ENCODE peak calls at places on chromosomes 13 and 19, in seven cellular contexts. P is HFF-Myc, I is omental fat pad, J is mammary epithelial cell, C is Caco-2, O is cardiac muscle cell, R is RWPE2. Z is an unnamed sample.

GRCh38 chr13:106063591-106064308 is 471.7 kb downstream of the EFNB2 start:
- DNase-seq in R (no peak), J (peak), O (peak), P (no peak), I (no peak), C (no peak), Z (no peak)

GRCh38 chr13:24203726-24204295 is 43.3 kb downstream of the SPATA13 start:
- DNase-seq in R (no peak), O (no peak), P (no peak), C (no peak), J (no peak), I (no peak), Z (no peak)

GRCh38 chr19:17834350-17835181 is 13.2 kb downstream of the JAK3 start:
- DNase-seq in P (no peak), O (no peak), C (no peak), R (no peak), J (no peak), I (no peak), Z (no peak)

GRCh38 chr13:38636106-38636505 is 50.8 kb upstream of the FREM2 start:
- DNase-seq in O (no peak), C (no peak), I (no peak), R (no peak), J (no peak), P (no peak), Z (no peak)

GRCh38 chr19:9941236-9941635 is 4.9 kb upstream of the OLFM2 start:
- DNase-seq in J (no peak), P (no peak), R (no peak), O (no peak), C (no peak), I (no peak), Z (no peak)

GRCh38 chr13:112892759-112893569 is 76.0 kb upstream of the MCF2L start:
- DNase-seq in J (no peak), P (no peak), O (no peak), C (peak), I (no peak), R (peak), Z (peak)

GRCh38 chr13:62176051-62176450 is 760.4 kb upstream of the PCDH20 start:
- DNase-seq in R (no peak), J (no peak), O (no peak), P (no peak), C (no peak), I (no peak), Z (no peak)

GRCh38 chr13:97030705-97031452 is 36.6 kb upstream of the OXGR1 start:
- DNase-seq in J (peak), C (no peak), R (no peak), P (no peak), O (peak), I (no peak), Z (no peak)

GRCh38 chr13:93116809-93117208 is 109.8 kb upstream of the GPC6 start:
- DNase-seq in P (no peak), I (no peak), J (no peak), O (no peak), R (no peak), C (no peak), Z (no peak)

GRCh38 chr19:35260694-35261304 is 8.0 kb upstream of the USF2 start:
- DNase-seq in P (no peak), I (no peak), C (peak), R (no peak), J (no peak), O (no peak), Z (peak)

GRCh38 chr19:41887711-41888382 is 4.9 kb downstream of the ARHGEF1 start:
- DNase-seq in I (no peak), J (peak), P (no peak), O (peak), C (peak), R (peak), Z (peak)

GRCh38 chr13:112968380-112968909 is 569 bp upstream of the MCF2L start:
- DNase-seq in J (no peak), C (peak), P (no peak), R (peak), O (no peak), I (no peak), Z (peak)

GRCh38 chr13:110000534-110001345 is 214.4 kb upstream of the IRS2 start:
- DNase-seq in I (no peak), J (no peak), C (no peak), O (no peak), P (no peak), R (no peak), Z (no peak)

GRCh38 chr13:34070006-34070405 is 252.1 kb downstream of the RFC3 start:
- DNase-seq in C (no peak), R (no peak), I (no peak), P (no peak), O (peak), J (peak), Z (no peak)

GRCh38 chr19:46198756-46199155 is 30.8 kb upstream of the IGFL1 start:
- DNase-seq in O (no peak), P (no peak), J (peak), I (no peak), R (no peak), C (no peak), Z (no peak)

GRCh38 chr13:70568571-70568970 is 460.3 kb upstream of the KLHL1 start:
- DNase-seq in J (peak), R (no peak), I (no peak), C (no peak), P (no peak), O (peak), Z (no peak)

GRCh38 chr13:106997696-106998095 is 429.8 kb upstream of the ARGLU1 start:
- DNase-seq in P (no peak), I (no peak), O (no peak), J (no peak), C (peak), R (no peak), Z (no peak)

GRCh38 chr13:28492527-28493367 is 2.2 kb downstream of the FLT1 start:
- DNase-seq in J (no peak), O (no peak), C (no peak), P (peak), R (no peak), I (no peak), Z (no peak)

GRCh38 chr19:1851581-1852293 is 3.5 kb upstream of the REXO1 start:
- DNase-seq in C (no peak), R (no peak), P (no peak), I (no peak), J (no peak), O (no peak), Z (peak)

GRCh38 chr19:54337858-54338230 is 1.1 kb downstream of the LILRA4 start:
- DNase-seq in I (no peak), R (no peak), O (no peak), C (no peak), J (no peak), P (no peak), Z (no peak)

GRCh38 chr19:51417107-51417806 is at the start of gene SIGLEC10:
- DNase-seq in J (no peak), C (no peak), R (no peak), O (peak), I (no peak), P (no peak), Z (peak)

GRCh38 chr19:35284153-35285140 is 2.1 kb downstream of the HAMP start:
- DNase-seq in R (no peak), O (no peak), P (no peak), C (no peak), J (no peak), I (no peak), Z (no peak)

GRCh38 chr19:2113436-2114211 is 16.9 kb downstream of the IZUMO4 start:
- DNase-seq in C (no peak), I (no peak), J (peak), P (no peak), O (no peak), R (no peak), Z (no peak)

GRCh38 chr13:73258396-73258795 is 199.6 kb downstream of the KLF5 start:
- DNase-seq in C (no peak), R (no peak), I (no peak), P (no peak), J (no peak), O (peak), Z (no peak)

GRCh38 chr19:34319785-34320184 is 45.2 kb upstream of the GPI start:
- DNase-seq in I (no peak), C (no peak), R (no peak), O (no peak), P (no peak), J (peak), Z (no peak)

GRCh38 chr13:35599385-35599784 is 122.9 kb upstream of the MAB21L1 start:
- DNase-seq in R (no peak), J (peak), C (no peak), P (no peak), O (peak), I (no peak), Z (no peak)

GRCh38 chr19:7655581-7655980 is 13.3 kb upstream of the RETN start:
- DNase-seq in R (no peak), P (no peak), I (no peak), O (no peak), C (no peak), J (no peak), Z (no peak)

GRCh38 chr19:49588370-49589122 is 2.4 kb upstream of the PRR12 start:
- DNase-seq in C (no peak), O (no peak), I (no peak), R (no peak), J (no peak), P (no peak), Z (no peak)

GRCh38 chr19:48325265-48325910 is at the start of gene EMP3:
- DNase-seq in P (peak), J (peak), O (peak), I (peak), C (peak), R (peak), Z (peak)

GRCh38 chr13:92838786-92839185 is 387.8 kb upstream of the GPC6 start:
- DNase-seq in J (peak), R (no peak), O (peak), I (no peak), P (no peak), C (no peak), Z (no peak)

GRCh38 chr13:111630411-111630810 is 310.0 kb downstream of the TEX29 start:
- DNase-seq in J (no peak), I (no peak), R (no peak), P (no peak), O (no peak), C (no peak), Z (no peak)

GRCh38 chr13:20938302-20938701 is 35.8 kb upstream of the XPO4 start:
- DNase-seq in R (no peak), C (no peak), O (no peak), J (no peak), P (no peak), I (no peak), Z (no peak)

GRCh38 chr19:39557791-39558622 is 18.0 kb upstream of the EID2 start:
- DNase-seq in R (no peak), O (peak), P (no peak), I (no peak), C (peak), J (no peak), Z (no peak)

GRCh38 chr13:113879506-113880360 is 15.9 kb upstream of the GAS6 start:
- DNase-seq in R (no peak), O (no peak), C (no peak), I (no peak), P (no peak), J (no peak), Z (no peak)

GRCh38 chr19:36526581-36526980 is 1.5 kb downstream of the ZNF260 start:
- DNase-seq in O (no peak), I (no peak), J (peak), R (no peak), C (no peak), P (no peak), Z (no peak)

GRCh38 chr19:14160017-14160703 is 23.8 kb upstream of the ASF1B start:
- DNase-seq in P (no peak), R (no peak), C (no peak), J (no peak), O (no peak), I (no peak), Z (no peak)

GRCh38 chr13:55516610-55517009 is 1624.1 kb upstream of the PRR20A start:
- DNase-seq in O (no peak), R (no peak), J (no peak), C (no peak), I (no peak), P (no peak), Z (no peak)

GRCh38 chr13:55517312-55517711 is 1623.4 kb upstream of the PRR20A start:
- DNase-seq in P (no peak), I (no peak), C (no peak), R (no peak), J (no peak), O (no peak), Z (no peak)
- TF ChIP-seq CTCF in P (no peak), I (no peak), C (peak), R (peak), J (no peak), O (no peak), Z (no peak)

DNA sequence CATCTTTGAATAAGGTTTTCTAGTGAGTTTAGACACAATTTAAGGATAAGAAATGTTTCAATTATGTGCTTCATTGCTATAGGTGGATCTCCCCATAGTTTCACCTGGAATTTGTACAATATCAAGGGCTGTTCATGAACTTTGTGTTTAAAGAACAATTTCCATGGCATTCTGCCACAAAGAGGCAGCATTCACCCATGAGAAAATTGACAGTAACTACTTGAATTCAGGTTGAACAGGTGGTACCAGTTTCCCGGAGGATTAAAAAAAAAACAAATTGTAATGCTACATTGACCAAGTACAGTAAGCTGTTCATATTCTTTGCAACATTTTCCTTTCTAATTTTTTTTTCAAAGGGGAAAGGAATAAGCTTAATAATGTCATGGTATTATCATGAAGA is 9.1 kb downstream of the SLITRK5 start:
- DNase-seq in R (no peak), P (no peak), J (no peak), O (no peak), C (no peak), I (no peak), Z (no peak)
- TF ChIP-seq CTCF in R (peak), P (no peak), J (peak), O (no peak), C (no peak), I (no peak), Z (no peak)

DNA sequence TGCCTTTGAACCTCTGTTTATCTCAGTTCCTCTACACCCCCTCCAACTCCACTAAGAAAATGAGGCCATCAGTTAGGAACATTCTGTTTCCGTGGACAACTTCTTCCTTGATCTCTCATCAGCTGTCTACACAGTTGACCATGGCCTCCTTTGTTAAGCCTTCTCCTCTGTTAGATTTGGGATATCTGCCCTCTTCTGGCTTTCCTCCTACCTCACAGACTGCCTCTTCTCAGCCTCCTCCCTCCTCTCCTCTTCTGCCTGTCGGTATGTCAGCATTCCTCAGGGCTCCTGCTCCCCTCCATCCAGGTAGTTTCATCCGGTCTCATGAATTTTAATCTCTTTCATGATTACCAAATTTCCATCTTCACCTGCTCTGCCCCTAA is 454.9 kb downstream of the FOXO1 start:
- DNase-seq in R (no peak), P (no peak), J (no peak), I (no peak), O (no peak), C (no peak), Z (no peak)
- TF ChIP-seq CTCF in R (no peak), P (no peak), J (no peak), I (no peak), O (no peak), C (no peak), Z (no peak)

GRCh38 chr13:79079351-79079839 is 326.7 kb downstream of the RBM26 start:
- DNase-seq in O (no peak), R (peak), P (no peak), I (no peak), C (no peak), J (peak), Z (no peak)
- TF ChIP-seq CTCF in O (no peak), R (no peak), P (no peak), I (no peak), C (no peak), J (no peak), Z (no peak)

DNA sequence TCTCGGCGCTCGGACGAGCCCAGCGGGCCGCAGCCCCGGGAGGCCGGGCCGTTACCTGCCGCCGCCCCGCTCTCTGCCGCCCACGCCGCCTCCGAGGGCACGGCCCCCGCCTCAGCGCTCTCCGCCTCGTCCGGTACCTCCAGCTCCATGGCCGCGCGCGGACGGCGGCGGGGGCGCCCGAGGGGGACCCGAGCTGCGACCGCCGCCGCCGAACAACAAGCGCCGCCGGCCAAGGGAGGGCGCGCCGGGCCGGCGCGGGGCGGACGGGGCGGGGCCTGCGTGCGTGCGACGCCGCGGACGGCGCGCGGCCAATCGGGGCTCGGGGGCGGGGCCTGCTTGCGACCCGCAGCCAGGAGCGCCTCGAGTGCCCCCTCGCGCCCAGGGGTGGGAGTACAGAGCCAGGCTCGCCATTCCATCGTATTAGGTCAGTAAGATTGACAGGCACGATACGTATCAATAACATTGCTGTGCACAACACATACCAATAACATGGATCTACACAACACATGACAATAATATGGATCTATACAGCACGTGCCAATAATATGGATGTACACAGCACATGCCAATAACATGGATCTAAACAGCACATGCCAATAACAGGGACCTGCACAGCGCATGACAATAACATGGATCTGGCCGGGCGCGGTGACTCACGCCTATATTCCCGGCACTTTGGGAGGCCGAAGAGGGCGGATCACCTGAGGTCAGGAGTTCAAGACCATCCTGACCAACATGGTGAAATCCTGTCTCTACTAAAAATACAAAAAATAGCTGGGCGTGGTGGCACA is at the start of gene PIP5K1C:
- DNase-seq in I (peak), O (peak), C (peak), J (peak), P (no peak), R (no peak), Z (peak)
- TF ChIP-seq CTCF in I (no peak), O (peak), C (peak), J (peak), P (peak), R (peak), Z (peak)

GRCh38 chr19:53311044-53311443 is 22.5 kb upstream of the ZNF845 start:
- DNase-seq in R (no peak), P (no peak), I (no peak), J (no peak), O (no peak), C (no peak), Z (no peak)

GRCh38 chr19:53311897-53312296 is 21.7 kb upstream of the ZNF845 start:
- DNase-seq in P (no peak), O (no peak), C (no peak), I (no peak), R (no peak), J (no peak), Z (no peak)

DNA sequence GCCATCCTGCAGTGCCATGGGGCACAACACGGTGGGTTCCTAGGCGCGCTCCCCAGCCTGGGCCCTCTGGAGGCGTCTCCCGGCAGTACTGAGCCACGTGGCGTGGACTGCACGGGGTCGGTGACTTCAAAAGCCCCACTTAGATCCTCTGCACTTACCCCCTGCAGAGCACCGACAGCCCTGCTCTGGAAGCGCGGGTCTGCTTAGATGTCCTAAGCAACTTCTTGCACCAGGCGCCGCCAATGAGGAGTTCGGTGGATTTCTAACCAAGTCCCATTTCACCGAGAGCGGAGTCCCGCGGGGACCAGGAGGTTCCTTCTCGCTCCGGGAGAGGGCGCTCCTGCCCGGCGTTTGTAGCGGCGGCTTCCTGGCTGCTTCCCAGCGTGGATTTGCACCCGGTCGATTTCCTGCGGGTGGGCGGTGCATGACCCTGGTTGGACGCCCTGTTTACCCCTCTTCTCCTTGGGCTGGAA is 25.2 kb upstream of the ZNF845 start:
- DNase-seq in R (no peak), P (no peak), J (no peak), C (no peak), I (no peak), O (peak), Z (peak)
- TF ChIP-seq CTCF in R (no peak), P (peak), J (peak), C (no peak), I (no peak), O (no peak), Z (no peak)

Z was measured in mucosa of descending colon.